ENCODE peak calls at places on chromosomes 7 and 10, in six cellular contexts. F, Q, V, X, U and C are unnamed samples.

GRCh38 chr10:78038105-78038504 is 4.4 kb downstream of the RPS24 start:
- DNase-seq in F (no peak), Q (peak), V (no peak), X (no peak), U (no peak), C (no peak)

GRCh38 chr10:107740962-107741690 is 576.6 kb upstream of the SORCS1 start:
- DNase-seq in F (no peak), Q (no peak), V (no peak), X (no peak), U (no peak), C (no peak)

GRCh38 chr10:128035557-128035973 is 90.7 kb downstream of the MKI67 start:
- DNase-seq in F (no peak), Q (peak), V (peak), X (peak), U (peak), C (peak)

GRCh38 chr10:21315321-21316220 is 209.9 kb downstream of the SKIDA1 start:
- DNase-seq in F (peak), Q (peak), V (no peak), X (peak), U (no peak), C (peak)

GRCh38 chr7:47211467-47212121 is 370.3 kb downstream of the TNS3 start:
- DNase-seq in F (no peak), Q (peak), V (no peak), X (no peak), U (no peak), C (no peak)

GRCh38 chr7:20350518-20350951 is 19.8 kb downstream of the ITGB8 start:
- DNase-seq in F (no peak), Q (peak), V (no peak), X (no peak), U (peak), C (no peak)

GRCh38 chr10:95279042-95279820 is 11.6 kb downstream of the PDLIM1 start:
- DNase-seq in F (no peak), Q (no peak), V (no peak), X (peak), U (no peak), C (no peak)

GRCh38 chr7:123183431-123183830 is 16.3 kb downstream of the SLC13A1 start:
- DNase-seq in F (no peak), Q (no peak), V (no peak), X (no peak), U (no peak), C (no peak)

GRCh38 chr10:74419491-74420466 is 268.8 kb downstream of the ADK start:
- DNase-seq in F (no peak), Q (no peak), V (peak), X (peak), U (no peak), C (peak)

GRCh38 chr10:133458021-133458709 is 4.4 kb downstream of the SCART1 start:
- DNase-seq in F (no peak), Q (no peak), V (no peak), X (no peak), U (no peak), C (no peak)

GRCh38 chr10:85612833-85613232 is 753.8 kb downstream of the GRID1 start:
- DNase-seq in F (no peak), Q (no peak), V (peak), X (peak), U (no peak), C (no peak)

GRCh38 chr10:110502851-110503301 is 5.2 kb downstream of the DUSP5 start:
- DNase-seq in F (no peak), Q (peak), V (no peak), X (peak), U (no peak), C (no peak)

GRCh38 chr7:100160067-100160466 is 1.5 kb upstream of the TRAPPC14 start:
- DNase-seq in F (no peak), Q (no peak), V (no peak), X (no peak), U (no peak), C (no peak)

GRCh38 chr7:24752073-24752800 is 5.0 kb downstream of the GSDME start:
- DNase-seq in F (no peak), Q (no peak), V (no peak), X (no peak), U (no peak), C (no peak)

GRCh38 chr10:97179731-97180366 is 5.9 kb downstream of the SLIT1 start:
- DNase-seq in F (no peak), Q (no peak), V (no peak), X (no peak), U (no peak), C (peak)

GRCh38 chr10:101525848-101526247 is 62.2 kb downstream of the POLL start:
- DNase-seq in F (no peak), Q (no peak), V (no peak), X (no peak), U (no peak), C (no peak)

GRCh38 chr7:154928136-154929005 is 74.6 kb downstream of the PAXIP1 start:
- DNase-seq in F (peak), Q (peak), V (peak), X (peak), U (peak), C (no peak)

GRCh38 chr10:71234017-71234894 is 21.9 kb downstream of the UNC5B start:
- DNase-seq in F (no peak), Q (no peak), V (no peak), X (no peak), U (peak), C (peak)

GRCh38 chr10:57996536-57996935 is 271.2 kb downstream of the IPMK start:
- DNase-seq in F (no peak), Q (no peak), V (no peak), X (no peak), U (no peak), C (no peak)

GRCh38 chr7:1192171-1192676 is 32.2 kb upstream of the ZFAND2A start:
- DNase-seq in F (peak), Q (no peak), V (no peak), X (peak), U (no peak), C (no peak)

GRCh38 chr7:2248984-2249694 is 7.1 kb downstream of the NUDT1 start:
- DNase-seq in F (peak), Q (peak), V (no peak), X (peak), U (peak), C (no peak)

GRCh38 chr10:3248526-3249255 is 76.1 kb upstream of the PITRM1 start:
- DNase-seq in F (peak), Q (no peak), V (peak), X (peak), U (no peak), C (no peak)

GRCh38 chr7:33784000-33784399 is 121.3 kb upstream of the BMPER start:
- DNase-seq in F (no peak), Q (no peak), V (no peak), X (no peak), U (no peak), C (no peak)

GRCh38 chr10:489335-489734 is 200.1 kb downstream of the DIP2C start:
- DNase-seq in F (no peak), Q (no peak), V (no peak), X (no peak), U (no peak), C (peak)

GRCh38 chr7:101678713-101679112 is 49.6 kb upstream of the MYL10 start:
- DNase-seq in F (no peak), Q (no peak), V (no peak), X (no peak), U (no peak), C (no peak)

GRCh38 chr7:92766461-92767003 is 69.8 kb downstream of the CDK6 start:
- DNase-seq in F (no peak), Q (no peak), V (no peak), X (peak), U (no peak), C (no peak)

GRCh38 chr7:50724526-50725520 is 57.9 kb downstream of the GRB10 start:
- DNase-seq in F (no peak), Q (no peak), V (no peak), X (no peak), U (no peak), C (no peak)

GRCh38 chr10:121057291-121057690 is 206.1 kb downstream of the WDR11 start:
- DNase-seq in F (no peak), Q (no peak), V (no peak), X (no peak), U (no peak), C (no peak)

GRCh38 chr7:149861728-149862045 is 12.1 kb upstream of the ATP6V0E2 start:
- DNase-seq in F (no peak), Q (peak), V (no peak), X (no peak), U (no peak), C (no peak)
- TF ChIP-seq CTCF in F (no peak), Q (no peak), V (no peak), X (no peak), U (no peak), C (peak)

DNA sequence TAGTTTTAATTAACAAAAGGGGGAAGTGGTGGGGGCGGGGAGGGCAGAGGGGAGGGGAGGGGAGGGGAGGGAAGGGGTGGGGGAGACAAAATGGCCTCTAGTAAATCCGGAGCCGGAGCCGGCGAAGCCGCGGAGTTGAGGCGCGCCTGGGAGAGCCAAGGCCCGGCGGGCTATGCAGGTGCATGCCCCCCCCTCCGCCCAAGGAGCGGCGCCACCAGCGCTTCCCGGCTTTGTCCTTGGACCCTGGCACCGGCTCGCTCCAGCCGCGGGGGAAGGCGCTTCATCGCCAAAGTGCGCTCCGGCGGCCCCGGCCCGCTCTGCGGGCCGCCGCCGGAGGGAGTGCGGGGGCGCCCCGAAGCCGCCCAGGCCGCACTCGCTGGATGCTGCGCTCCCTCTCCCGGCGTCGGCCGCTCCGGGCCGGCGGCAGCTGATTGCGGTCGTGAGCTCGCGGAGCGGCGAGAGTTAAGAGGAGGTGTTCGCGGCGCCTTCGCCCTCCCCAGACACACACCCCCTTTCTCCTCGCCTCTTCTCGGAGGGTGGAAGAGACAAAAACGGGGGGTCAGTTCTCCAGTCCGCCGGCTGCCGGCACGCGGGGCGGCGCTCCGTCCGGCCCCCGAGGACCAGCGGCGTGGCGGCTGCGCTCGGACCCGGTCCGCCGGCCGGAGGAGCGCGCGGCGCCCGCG is at the start of gene LRRC4:
- DNase-seq in F (no peak), Q (peak), V (no peak), X (no peak), U (peak), C (peak)
- TF ChIP-seq CTCF in F (peak), Q (no peak), V (no peak), X (no peak), U (no peak), C (no peak)

GRCh38 chr10:94183666-94184264 is 179.0 kb downstream of the NOC3L start:
- DNase-seq in F (peak), Q (no peak), V (no peak), X (peak), U (no peak), C (no peak)

GRCh38 chr10:94192333-94192732 is 170.4 kb downstream of the NOC3L start:
- DNase-seq in F (no peak), Q (no peak), V (no peak), X (no peak), U (no peak), C (no peak)

DNA sequence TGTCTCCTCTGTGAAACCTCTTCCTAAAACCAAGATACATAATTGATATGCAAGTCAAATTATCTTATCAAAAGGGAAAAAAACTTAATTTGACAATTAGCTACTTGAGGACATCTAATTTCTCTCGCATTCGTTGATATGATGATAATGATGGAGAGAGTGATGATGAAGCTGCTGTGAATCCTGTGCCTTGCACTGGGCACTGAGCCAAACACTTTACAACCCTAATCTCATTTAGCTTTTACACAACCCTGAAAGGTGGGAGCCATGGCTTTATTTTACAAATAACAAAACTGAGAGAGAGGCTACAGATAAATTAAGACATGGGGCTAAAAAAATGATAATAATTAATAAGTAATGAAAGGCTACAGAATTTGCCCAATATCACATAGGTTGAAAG is 176.0 kb downstream of the NOC3L start:
- DNase-seq in F (no peak), Q (no peak), V (no peak), X (no peak), U (no peak), C (no peak)
- TF ChIP-seq CTCF in F (no peak), Q (no peak), V (no peak), X (no peak), U (no peak), C (no peak)

GRCh38 chr7:28077616-28078015 is 103.0 kb downstream of the JAZF1 start:
- DNase-seq in F (no peak), Q (no peak), V (no peak), X (no peak), U (no peak), C (no peak)
- TF ChIP-seq CTCF in F (no peak), Q (no peak), V (no peak), X (no peak), U (no peak), C (no peak)

DNA sequence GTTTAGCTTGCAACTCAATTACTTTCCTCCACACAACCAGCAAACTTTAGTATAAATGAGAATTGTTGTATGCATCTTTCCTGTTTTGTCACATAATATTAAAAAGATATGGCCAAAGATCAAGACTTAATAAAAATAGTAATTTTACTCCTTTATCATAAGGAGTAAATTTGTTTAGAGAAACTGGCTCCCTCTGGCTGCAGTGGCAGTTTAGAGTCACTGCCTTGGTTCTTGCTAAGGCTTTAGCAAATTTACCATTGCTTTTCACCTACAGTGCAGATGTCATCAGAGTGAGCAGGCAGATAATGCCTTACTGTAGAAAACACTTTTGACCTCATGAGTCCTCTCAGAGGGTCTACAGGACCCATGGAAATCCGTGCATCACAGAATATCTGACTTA is 2.6 kb downstream of the PRPF18 start:
- DNase-seq in F (no peak), Q (no peak), V (no peak), X (no peak), U (no peak), C (no peak)
- TF ChIP-seq CTCF in F (peak), Q (no peak), V (peak), X (no peak), U (no peak), C (no peak)

GRCh38 chr10:19817251-19818046 is 1.2 kb downstream of the PLXDC2 start:
- DNase-seq in F (no peak), Q (peak), V (no peak), X (no peak), U (peak), C (peak)
- TF ChIP-seq CTCF in F (peak), Q (no peak), V (no peak), X (no peak), U (no peak), C (no peak)

DNA sequence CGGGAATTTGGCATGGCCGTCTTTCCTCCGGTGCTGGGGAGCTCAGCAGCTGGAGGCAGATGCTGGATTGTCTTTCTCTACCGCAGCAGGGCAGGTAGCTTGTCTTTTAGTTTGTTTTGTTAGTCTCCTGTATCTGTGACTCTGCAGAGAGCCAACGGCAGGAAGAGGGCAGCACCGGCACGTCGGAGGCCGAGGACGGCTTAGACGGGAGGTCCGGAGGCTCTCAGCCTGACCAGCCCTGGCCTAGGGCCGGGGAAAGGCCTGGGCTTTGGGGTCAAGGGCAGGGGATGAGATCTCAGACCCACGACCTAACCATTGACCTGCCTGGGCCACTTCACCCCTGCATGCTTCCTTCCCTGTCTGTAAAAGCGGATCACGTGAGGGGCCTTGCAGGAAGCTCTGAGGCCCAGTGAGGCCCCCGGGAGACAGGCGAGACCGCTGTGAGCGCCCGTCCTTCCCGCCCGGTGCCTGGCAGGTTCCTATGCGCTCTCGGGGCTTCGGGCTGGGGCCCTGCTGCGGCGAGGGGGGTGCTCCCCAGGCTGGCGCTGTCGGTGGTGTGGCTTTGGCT is 72.7 kb downstream of the LHPP start:
- DNase-seq in F (no peak), Q (peak), V (no peak), X (no peak), U (no peak), C (peak)
- TF ChIP-seq CTCF in F (no peak), Q (peak), V (no peak), X (no peak), U (no peak), C (no peak)